ENCODE peak calls at places on chromosomes 1 and 21, in seven cellular contexts. K is OCI-LY7; M is mesenchymal stem cell; H is CD4-positive, alpha-beta memory T cell; P is cardiac muscle cell; C is CD8-positive, alpha-beta memory T cell; Q is thyroid gland. F is an unnamed sample.

GRCh38 chr1:210801501-210801900 is 332.4 kb downstream of the KCNH1 start:
- DNase-seq in K (no peak), M (no peak), H (no peak), P (no peak), C (no peak), Q (no peak), F (no peak)

GRCh38 chr1:172826096-172826741 is 167.3 kb downstream of the FASLG start:
- DNase-seq in K (peak; percentile 53), M (peak; percentile 96), H (no peak), P (peak; percentile 93), C (no peak), Q (peak; percentile 10), F (peak; percentile 68)

GRCh38 chr1:36517415-36517814 is 34.7 kb upstream of the CSF3R start:
- DNase-seq in K (no peak), M (no peak), H (no peak), P (no peak), C (no peak), Q (no peak), F (no peak)

GRCh38 chr1:180691322-180691721 is 59.5 kb downstream of the XPR1 start:
- DNase-seq in K (no peak), M (no peak), H (no peak), P (peak; percentile 7), C (no peak), Q (no peak), F (no peak)

GRCh38 chr1:240474133-240474614 is 137.8 kb downstream of the GREM2 start:
- DNase-seq in K (no peak), M (no peak), H (no peak), P (peak; percentile 80), C (no peak), Q (no peak), F (no peak)

GRCh38 chr1:11784993-11785769 is 20.6 kb downstream of the MTHFR start:
- DNase-seq in K (peak; percentile 69), M (peak; percentile 66), H (no peak), P (peak; percentile 74), C (peak; percentile 27), Q (peak; percentile 76), F (peak; percentile 27)

GRCh38 chr1:51654000-51654399 is 37.1 kb downstream of the OSBPL9 start:
- DNase-seq in K (no peak), M (no peak), H (no peak), P (no peak), C (no peak), Q (no peak), F (no peak)

GRCh38 chr1:180906511-180906910 is 6.2 kb upstream of the KIAA1614 start:
- DNase-seq in K (no peak), M (no peak), H (no peak), P (no peak), C (no peak), Q (no peak), F (no peak)

GRCh38 chr21:29904359-29905282 is 35.2 kb downstream of the GRIK1 start:
- DNase-seq in K (no peak), M (no peak), H (no peak), P (no peak), C (no peak), Q (no peak), F (peak; percentile 20)

GRCh38 chr1:222914861-222915632 is 100.2 kb downstream of the DISP1 start:
- DNase-seq in K (no peak), M (peak; percentile 56), H (no peak), P (peak; percentile 88), C (no peak), Q (no peak), F (no peak)

DNA sequence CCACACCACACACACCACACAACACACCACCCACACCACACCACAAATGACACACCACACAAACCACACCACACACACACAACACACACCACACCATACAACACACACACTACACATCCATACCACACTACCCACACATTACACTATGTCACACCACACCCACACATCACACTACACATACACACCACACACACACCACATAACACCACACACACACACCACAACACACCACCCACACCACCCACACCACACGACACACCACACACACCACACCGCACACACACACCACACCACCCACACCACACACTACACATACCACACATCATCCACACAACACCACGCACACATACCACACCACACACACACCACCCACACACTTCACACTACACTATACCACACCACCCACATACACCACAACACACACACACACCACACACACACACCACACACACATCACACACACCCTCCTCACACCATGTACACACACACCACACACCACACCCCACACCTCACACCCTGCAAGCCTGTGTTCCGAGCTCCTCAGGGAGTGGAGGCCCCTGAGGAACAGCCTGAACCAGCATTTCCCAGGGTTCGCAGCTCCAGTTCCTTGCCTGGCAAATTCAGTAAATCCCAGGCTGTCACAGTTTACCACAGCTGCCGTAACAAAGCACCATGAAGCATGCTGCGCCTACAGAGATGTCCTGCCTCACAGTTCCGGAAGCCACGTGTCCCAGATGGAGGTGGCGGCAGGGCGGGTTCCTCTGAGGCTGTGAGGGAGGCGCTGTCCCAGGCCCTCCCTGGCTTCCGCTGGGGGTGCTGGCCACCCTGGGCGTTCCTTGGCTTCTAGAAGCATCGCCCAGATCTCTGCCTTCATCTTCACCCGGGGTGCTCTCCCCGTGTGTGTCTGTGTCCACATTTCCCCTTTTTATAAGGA is 69.8 kb upstream of the ATP5PO start:
- DNase-seq in K (no peak), M (no peak), H (no peak), P (no peak), C (no peak), Q (no peak), F (no peak)
- H3K27ac ChIP-seq in K (no peak overlapping the region), M (no peak overlapping the region), H (no peak overlapping the region), P (no peak overlapping the region), C (no peak overlapping the region), Q (no peak overlapping the region), F (no peak overlapping the region)

GRCh38 chr1:239387304-239388231 is 1.2 kb downstream of the CHRM3 start:
- DNase-seq in K (no peak), M (no peak), H (no peak), P (no peak), C (no peak), Q (peak; percentile 4), F (peak; percentile 16)
- H3K27ac ChIP-seq in K (no peak overlapping the region), M (no peak overlapping the region), H (no peak overlapping the region), P (no peak overlapping the region), C (no peak overlapping the region), Q (no peak overlapping the region), F (no peak overlapping the region)

DNA sequence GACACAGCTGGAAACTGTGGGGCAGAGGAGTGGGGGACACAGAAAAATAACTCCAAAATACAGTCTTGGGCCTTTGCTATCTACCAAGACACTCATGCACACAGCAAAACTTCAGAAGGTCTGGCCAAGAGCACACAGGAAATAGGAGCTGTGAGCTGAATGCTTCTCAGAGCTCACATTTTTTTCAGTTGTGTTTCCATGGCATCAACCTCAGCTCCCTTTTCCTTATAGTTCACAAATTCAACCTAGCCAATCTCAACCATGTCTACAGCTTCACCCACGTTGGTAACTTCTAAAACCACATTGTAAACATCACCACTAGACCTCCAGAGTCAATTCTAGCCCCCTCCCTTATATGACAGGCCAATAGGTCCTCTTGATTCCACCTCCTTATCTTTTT is 19.6 kb upstream of the SYNJ1 start:
- DNase-seq in K (no peak), M (no peak), H (no peak), P (no peak), C (no peak), Q (no peak), F (no peak)
- H3K27ac ChIP-seq in K (no peak overlapping the region), M (no peak overlapping the region), H (no peak overlapping the region), P (no peak overlapping the region), C (no peak overlapping the region), Q (no peak overlapping the region), F (no peak overlapping the region)

GRCh38 chr1:147109041-147109440 is 63.2 kb downstream of the PRKAB2 start:
- DNase-seq in K (no peak), M (no peak), H (no peak), P (no peak), C (no peak), Q (no peak), F (no peak)

GRCh38 chr1:147109762-147110161 is 62.5 kb downstream of the PRKAB2 start:
- DNase-seq in K (no peak), M (no peak), H (no peak), P (no peak), C (no peak), Q (peak; percentile 9), F (no peak)

GRCh38 chr1:147110872-147111271 is 61.4 kb downstream of the PRKAB2 start:
- DNase-seq in K (no peak), M (no peak), H (no peak), P (no peak), C (no peak), Q (no peak), F (no peak)

GRCh38 chr1:147110434-147110833 is 61.8 kb downstream of the PRKAB2 start:
- DNase-seq in K (no peak), M (no peak), H (no peak), P (no peak), C (no peak), Q (no peak), F (no peak)

DNA sequence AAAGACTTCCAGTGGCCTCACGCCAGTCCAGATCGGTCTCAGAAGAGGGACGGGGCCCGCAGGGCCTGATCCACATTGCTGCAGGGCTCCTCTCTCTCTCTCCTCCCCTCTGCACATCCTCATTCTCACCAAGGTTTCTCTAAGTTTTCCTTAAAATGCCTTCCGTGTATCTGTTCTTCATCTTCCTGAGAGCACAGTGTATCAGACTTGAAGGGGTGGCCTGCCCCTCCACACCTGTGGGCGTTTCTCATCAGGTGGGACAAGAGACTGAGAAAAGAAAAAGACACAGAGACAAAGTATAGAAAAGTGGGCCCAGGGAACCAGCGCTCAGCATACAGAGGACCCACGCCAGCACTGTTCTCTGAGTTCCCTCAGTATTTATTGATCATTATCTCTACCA is 66.4 kb downstream of the PRKAB2 start:
- DNase-seq in K (no peak), M (no peak), H (no peak), P (no peak), C (no peak), Q (no peak), F (no peak)
- H3K27ac ChIP-seq in K (no peak overlapping the region), M (no peak overlapping the region), H (no peak overlapping the region), P (no peak overlapping the region), C (no peak overlapping the region), Q (no peak overlapping the region), F (no peak overlapping the region)

F was measured in mammary epithelial cell.